ENCODE peak calls at places on chromosomes 16 and 17, in five cellular contexts. M is HepG2, Z is K562, J is GM12878, K is H1. N is an unnamed sample.

GRCh38 chr17:14923981-14924380 is 341.1 kb downstream of the PMP22 start:
- DNase-seq in M (no peak), Z (no peak), J (no peak), K (no peak), N (no peak)

GRCh38 chr17:78529871-78530670 is 47.1 kb downstream of the DNAH17 start:
- DNase-seq in M (no peak), Z (no peak), J (no peak), K (no peak), N (peak; percentile 86)

GRCh38 chr16:16774389-16774788 is 395.4 kb downstream of the NPIPA7 start:
- DNase-seq in M (peak; percentile 30), Z (no peak), J (no peak), K (no peak), N (no peak)

GRCh38 chr17:44473367-44473766 is 29.8 kb downstream of the GPATCH8 start:
- DNase-seq in M (no peak), Z (no peak), J (no peak), K (no peak), N (no peak)

GRCh38 chr16:86768999-86769398 is 190.7 kb downstream of the FOXL1 start:
- DNase-seq in M (no peak), Z (no peak), J (peak; percentile 8), K (no peak), N (no peak)

GRCh38 chr17:82397449-82398335 is 20.5 kb upstream of the HEXD start:
- DNase-seq in M (no peak), Z (no peak), J (no peak), K (no peak), N (no peak)

GRCh38 chr17:39563476-39563875 is 44.2 kb downstream of the NEUROD2 start:
- DNase-seq in M (no peak), Z (no peak), J (no peak), K (no peak), N (peak; percentile 55)

GRCh38 chr16:50662306-50662940 is 18.7 kb downstream of the SNX20 start:
- DNase-seq in M (no peak), Z (no peak), J (no peak), K (no peak), N (no peak)

GRCh38 chr16:87173294-87173883 is 143.8 kb downstream of the C16orf95 start:
- DNase-seq in M (no peak), Z (no peak), J (no peak), K (no peak), N (no peak)

GRCh38 chr17:72117470-72117747 is 3.4 kb upstream of the SOX9 start:
- DNase-seq in M (no peak), Z (no peak), J (no peak), K (no peak), N (no peak)

GRCh38 chr17:65459667-65460415 is 101.6 kb downstream of the AXIN2 start:
- DNase-seq in M (no peak), Z (no peak), J (no peak), K (no peak), N (no peak)

GRCh38 chr16:56869513-56870270 is 4.7 kb downstream of the SLC12A3 start:
- DNase-seq in M (peak; percentile 77), Z (peak; percentile 82), J (no peak), K (peak; percentile 34), N (no peak)

GRCh38 chr16:86598607-86599318 is 20.4 kb downstream of the FOXL1 start:
- DNase-seq in M (no peak), Z (no peak), J (no peak), K (no peak), N (no peak)

GRCh38 chr17:13728751-13729150 is 127.0 kb upstream of the HS3ST3A1 start:
- DNase-seq in M (no peak), Z (no peak), J (no peak), K (no peak), N (no peak)

GRCh38 chr16:50696575-50697420 is 3.4 kb downstream of the NOD2 start:
- DNase-seq in M (peak; percentile 78), Z (peak; percentile 62), J (peak; percentile 82), K (no peak), N (no peak)

GRCh38 chr17:18159551-18160120 is 24.0 kb upstream of the ALKBH5 start:
- DNase-seq in M (no peak), Z (no peak), J (no peak), K (no peak), N (no peak)

GRCh38 chr17:17669081-17669850 is 12.0 kb upstream of the RAI1 start:
- DNase-seq in M (no peak), Z (no peak), J (no peak), K (no peak), N (peak; percentile 67)

GRCh38 chr17:71970312-71970711 is 150.5 kb upstream of the SOX9 start:
- DNase-seq in M (no peak), Z (no peak), J (no peak), K (no peak), N (no peak)

GRCh38 chr17:78689029-78689428 is 93.0 kb downstream of the CYTH1 start:
- DNase-seq in M (no peak), Z (no peak), J (no peak), K (no peak), N (no peak)

GRCh38 chr17:41912925-41913324 is 5.8 kb downstream of the ACLY start:
- DNase-seq in M (no peak), Z (no peak), J (no peak), K (no peak), N (no peak)

GRCh38 chr17:67055811-67056745 is 11.7 kb downstream of the CACNG1 start:
- DNase-seq in M (no peak), Z (no peak), J (no peak), K (no peak), N (peak; percentile 40)

GRCh38 chr17:67053438-67054000 is 9.2 kb downstream of the CACNG1 start:
- DNase-seq in M (no peak), Z (no peak), J (no peak), K (no peak), N (peak; percentile 30)

GRCh38 chr17:67055041-67055443 is 10.7 kb downstream of the CACNG1 start:
- DNase-seq in M (no peak), Z (no peak), J (no peak), K (no peak), N (no peak)

GRCh38 chr17:67054011-67054591 is 9.7 kb downstream of the CACNG1 start:
- DNase-seq in M (no peak), Z (no peak), J (no peak), K (no peak), N (no peak)

DNA sequence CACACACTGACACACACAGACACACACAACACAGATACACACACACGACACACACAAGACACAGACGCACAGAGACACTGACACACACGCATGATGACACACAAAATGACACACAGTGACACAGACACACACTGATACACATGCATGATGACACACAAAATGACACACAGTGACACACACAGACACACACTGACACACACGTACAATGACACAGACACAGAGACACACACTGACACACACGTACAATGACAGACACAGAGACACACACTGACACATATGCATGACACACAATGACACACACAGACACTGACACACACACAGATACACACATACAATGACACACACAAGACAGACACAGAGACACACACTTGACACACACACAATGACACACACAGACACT is 10.3 kb downstream of the CACNG1 start:
- DNase-seq in M (no peak), Z (no peak), J (no peak), K (no peak), N (no peak)
- H3K4me1 ChIP-seq in M (no peaks in the 10 kb centered on the region), Z (peaks cover 6% of the 10 kb centered on the region), J (peaks cover 7% of the 10 kb centered on the region), K (no peaks in the 10 kb centered on the region), N (peaks cover 3% of the 10 kb centered on the region)

GRCh38 chr16:11316331-11317015 is 28.8 kb upstream of the RMI2 start:
- DNase-seq in M (no peak), Z (no peak), J (no peak), K (no peak), N (no peak)

GRCh38 chr16:11313493-11314308 is 31.6 kb upstream of the RMI2 start:
- DNase-seq in M (no peak), Z (no peak), J (no peak), K (no peak), N (no peak)

GRCh38 chr16:11314309-11314894 is 30.9 kb upstream of the RMI2 start:
- DNase-seq in M (no peak), Z (no peak), J (no peak), K (no peak), N (no peak)

GRCh38 chr16:11312718-11313492 is 31.8 kb upstream of the PRM1 start:
- DNase-seq in M (peak; percentile 72), Z (peak; percentile 40), J (no peak), K (no peak), N (no peak)

DNA sequence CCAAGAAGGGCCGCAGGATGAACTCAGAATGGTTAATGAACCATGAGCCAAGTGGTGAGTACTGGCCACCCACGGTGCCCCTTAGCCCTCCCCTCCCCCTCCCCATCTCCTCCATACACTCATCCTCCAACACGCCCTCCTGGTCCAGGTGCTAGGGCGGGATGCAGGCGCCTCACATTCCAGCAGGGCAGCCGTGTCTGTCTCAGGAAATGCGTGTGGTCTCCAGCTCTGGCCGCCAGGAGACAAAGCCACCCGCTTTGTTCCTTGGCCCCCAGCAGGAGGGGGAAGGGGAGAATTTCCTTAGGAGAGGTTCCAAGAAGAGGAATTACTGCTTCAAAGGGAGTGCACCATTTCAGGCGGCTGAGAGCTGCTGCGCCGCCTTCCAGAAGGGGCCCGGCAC is 29.8 kb upstream of the RMI2 start:
- DNase-seq in M (no peak), Z (no peak), J (no peak), K (peak; percentile 99), N (no peak)
- H2AFZ ChIP-seq in M (no peak overlapping the region), Z (no peak overlapping the region), J (no peak overlapping the region), K (no peak overlapping the region), N (no peak overlapping the region)

GRCh38 chr17:8155341-8156173 is 3.4 kb upstream of the PER1 start:
- DNase-seq in M (no peak), Z (no peak), J (no peak), K (no peak), N (no peak)

GRCh38 chr17:8158267-8159031 is 4.3 kb downstream of the VAMP2 start:
- DNase-seq in M (peak; percentile 81), Z (peak; percentile 51), J (no peak), K (no peak), N (peak; percentile 86)

GRCh38 chr17:8154608-8155152 is 2.5 kb upstream of the PER1 start:
- DNase-seq in M (no peak), Z (no peak), J (no peak), K (no peak), N (no peak)

GRCh38 chr17:8153957-8154607 is 1.9 kb upstream of the PER1 start:
- DNase-seq in M (peak; percentile 69), Z (peak; percentile 57), J (no peak), K (peak; percentile 75), N (peak; percentile 81)

DNA sequence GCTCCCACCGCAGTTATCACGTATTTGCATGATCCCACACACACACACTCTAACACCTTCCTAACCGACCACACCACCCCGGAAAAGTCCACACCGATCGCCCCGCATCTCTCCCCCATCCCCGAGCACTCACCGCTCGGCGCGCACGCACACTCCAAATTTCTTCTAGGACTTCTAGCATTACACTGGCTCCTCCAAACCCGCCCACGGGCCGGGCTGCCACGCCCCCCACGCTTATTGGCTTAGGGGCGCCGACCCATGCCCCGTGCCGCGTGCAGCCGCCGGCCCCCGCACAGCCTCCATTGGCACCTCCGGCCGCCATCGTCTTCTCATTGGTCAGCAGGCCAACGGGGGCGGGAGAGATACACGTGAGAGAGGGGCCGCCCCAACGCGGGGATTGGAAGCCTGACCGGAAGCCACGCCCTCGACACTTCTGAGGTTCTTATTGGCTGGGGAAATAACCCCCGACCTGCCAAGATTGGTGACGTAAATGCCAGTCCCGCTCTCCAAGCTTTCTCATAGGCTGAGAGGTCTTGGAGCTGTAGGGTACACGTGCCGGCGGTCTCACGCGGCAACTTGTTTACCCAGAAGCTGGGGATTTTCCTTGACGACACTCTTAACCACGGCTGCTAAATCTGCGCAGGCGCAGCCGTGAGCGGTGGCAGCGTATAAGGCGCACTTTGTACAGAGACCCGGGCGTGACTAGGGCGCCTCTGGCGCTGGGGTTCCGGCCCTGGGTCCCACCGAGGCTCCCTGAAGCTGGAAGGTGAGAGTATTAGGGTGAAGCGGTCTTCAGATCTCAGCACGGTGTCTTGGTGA is 4.2 kb upstream of the PER1 start:
- DNase-seq in M (peak; percentile 98), Z (peak; percentile 88), J (peak; percentile 100), K (peak; percentile 100), N (peak; percentile 92)
- TF ChIP-seq EP300 in M (no peak), Z (peak; percentile 30), J (peak; percentile 34), K (no peak), N (no peak)

GRCh38 chr17:77420804-77421634 is 280.2 kb downstream of the SEC14L1 start:
- DNase-seq in M (no peak), Z (peak; percentile 74), J (no peak), K (no peak), N (peak; percentile 72)
- H3K4me1 ChIP-seq in M (peaks cover 60% of the 10 kb centered on the region), Z (peaks cover 69% of the 10 kb centered on the region), J (peaks cover 28% of the 10 kb centered on the region), K (peaks cover 7% of the 10 kb centered on the region), N (peaks cover 76% of the 10 kb centered on the region)